ENCODE peak calls at places on chromosomes 4 and X, in five cellular contexts. N, H, V, J and Y are unnamed samples.

GRCh38 chr4:38099020-38099600 is 138.9 kb downstream of the PTTG2 start:
- DNase-seq in J (no peak), V (no peak), N (no peak), H (peak; percentile 12), Y (no peak)

GRCh38 chr4:2948895-2949781 is 14.1 kb downstream of the NOP14 start:
- DNase-seq in H (peak; percentile 19), V (peak; percentile 61), J (no peak), N (no peak), Y (peak; percentile 40)

GRCh38 chrX:24216827-24217226 is 67.3 kb downstream of the ZFX start:
- DNase-seq in J (no peak), V (no peak), N (no peak), H (no peak), Y (no peak)

GRCh38 chr4:183261953-183262775 is 57.9 kb downstream of the CLDN22 start:
- DNase-seq in H (peak; percentile 74), J (peak; percentile 62), N (peak; percentile 33), V (peak; percentile 91), Y (peak; percentile 68)

GRCh38 chrX:41906515-41907165 is 16.7 kb downstream of the CASK start:
- DNase-seq in J (no peak), H (peak; percentile 28), N (no peak), V (no peak), Y (peak; percentile 67)

GRCh38 chr4:16472537-16472936 is 246.3 kb upstream of the TAPT1 start:
- DNase-seq in V (no peak), N (no peak), H (no peak), J (no peak), Y (peak; percentile 43)

GRCh38 chr4:17515724-17516407 is 901 bp downstream of the CLRN2 start:
- DNase-seq in H (no peak), J (no peak), N (no peak), V (no peak), Y (no peak)

GRCh38 chr4:3514806-3515421 is 17.3 kb downstream of the LRPAP1 start:
- DNase-seq in N (no peak), V (no peak), H (no peak), J (peak; percentile 22), Y (no peak)

GRCh38 chrX:1727531-1728027 is 112.7 kb downstream of the ASMT start:
- DNase-seq in J (no peak), N (no peak), V (peak; percentile 41), H (no peak), Y (peak; percentile 39)

GRCh38 chr4:86579941-86580340 is 14.2 kb upstream of the PTPN13 start:
- DNase-seq in H (no peak), N (no peak), J (no peak), V (no peak), Y (no peak)

GRCh38 chr4:187128971-187129370 is 405.3 kb upstream of the FAT1 start:
- DNase-seq in H (no peak), V (no peak), N (peak; percentile 82), J (no peak), Y (peak; percentile 95)
- H3K4me3 ChIP-seq in H (no peak overlapping the region), V (no peak overlapping the region), N (peak overlapping the region; percentile 27), J (no peak overlapping the region), Y (no peak overlapping the region)

GRCh38 chr4:54228064-54228527 is 997 bp upstream of the PDGFRA start:
- DNase-seq in N (no peak), J (peak; percentile 80), H (no peak), V (peak; percentile 73), Y (peak; percentile 46)

GRCh38 chr4:54228563-54229501 is at the start of gene PDGFRA:
- DNase-seq in J (peak; percentile 66), N (no peak), H (no peak), V (peak; percentile 58), Y (no peak)

GRCh38 chr4:54231419-54232150 is 2.5 kb downstream of the PDGFRA start:
- DNase-seq in H (no peak), V (peak; percentile 48), N (no peak), J (peak; percentile 76), Y (no peak)

GRCh38 chr4:54230479-54231418 is 1.7 kb downstream of the PDGFRA start:
- DNase-seq in J (peak; percentile 54), N (no peak), V (peak; percentile 31), H (no peak), Y (no peak)

GRCh38 chr4:54229631-54230478 is 762 bp downstream of the PDGFRA start:
- DNase-seq in J (no peak), V (no peak), H (no peak), N (no peak), Y (no peak)
- TF ChIP-seq CTCF in J (no peak), V (no peak), H (no peak), N (no peak), Y (no peak)

DNA sequence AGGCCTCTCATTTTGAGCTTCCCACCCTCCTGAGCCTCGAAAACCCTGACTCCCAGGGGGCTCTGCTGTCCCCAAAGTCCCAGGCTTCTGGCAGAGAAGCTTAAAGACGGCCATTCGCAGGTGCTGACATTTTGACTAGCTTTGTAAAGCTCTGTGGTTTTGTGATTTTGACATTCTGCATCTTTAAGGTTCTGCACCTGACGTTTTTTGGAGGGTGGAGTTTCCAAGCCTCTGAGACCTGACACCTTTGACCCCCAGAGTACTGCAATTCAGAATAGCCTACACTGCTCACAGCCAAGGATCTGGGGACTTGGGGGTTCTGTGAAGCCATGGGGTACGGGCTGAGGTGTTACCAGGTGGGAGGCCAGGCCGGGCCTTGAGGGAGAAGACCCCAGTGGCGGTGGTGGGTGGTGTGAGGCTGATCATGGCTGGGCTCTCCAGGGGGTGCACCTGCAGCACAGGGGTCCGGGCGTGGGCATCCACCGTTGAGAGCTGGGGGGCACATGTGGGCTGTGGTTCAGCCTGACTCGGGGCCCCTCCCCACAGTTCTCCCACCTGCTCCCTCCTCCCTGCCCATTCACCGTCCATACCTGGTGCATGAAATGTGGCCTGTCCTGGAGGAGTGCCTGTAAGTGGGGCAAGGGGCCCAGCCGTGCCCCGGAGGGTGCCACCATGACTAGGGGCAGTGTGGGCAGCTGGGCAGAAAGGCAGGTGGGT is 7.3 kb downstream of the FOXP3 start:
- DNase-seq in N (no peak), V (no peak), H (no peak), J (no peak), Y (no peak)
- H3K27me3 ChIP-seq in N (no peaks in the 10 kb centered on the region), V (peaks cover 4% of the 10 kb centered on the region), H (no peaks in the 10 kb centered on the region), J (no peaks in the 10 kb centered on the region), Y (no peaks in the 10 kb centered on the region)

DNA sequence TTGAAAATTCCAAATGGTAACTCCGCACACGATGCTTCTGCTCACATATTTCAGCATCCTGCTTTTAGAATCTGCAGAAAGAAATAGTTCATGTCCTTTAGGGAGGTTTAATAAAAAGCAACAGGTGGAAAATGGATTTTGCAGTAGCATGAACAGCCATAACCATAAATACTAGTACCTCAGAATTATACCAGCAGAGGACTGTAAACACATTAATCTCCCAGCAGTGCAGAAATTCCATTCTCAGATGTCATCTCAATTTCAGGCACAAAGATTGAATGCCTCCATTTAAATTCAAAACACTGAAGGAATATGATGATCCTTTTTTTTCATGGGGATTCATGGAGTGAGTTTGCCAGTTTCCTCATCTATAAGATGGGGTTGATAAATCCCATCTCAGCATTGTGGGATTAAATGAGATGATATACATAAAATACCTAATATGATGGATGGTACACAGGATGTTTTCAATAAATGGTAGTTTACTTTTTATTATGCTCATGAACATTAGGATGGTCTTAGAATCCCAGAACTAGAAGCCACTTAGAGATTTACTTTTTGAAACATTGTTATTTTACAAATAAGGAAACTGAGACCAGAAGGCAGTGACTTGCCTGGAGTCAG is 578 bp upstream of the LIMCH1 start:
- DNase-seq in V (no peak), H (no peak), N (no peak), J (no peak), Y (no peak)
- H3K4me3 ChIP-seq in V (no peak overlapping the region), H (no peak overlapping the region), N (no peak overlapping the region), J (peak overlapping the region; percentile 60), Y (no peak overlapping the region)

GRCh38 chr4:83331959-83332358 is 2.7 kb downstream of the HPSE start:
- DNase-seq in N (no peak), J (no peak), V (no peak), H (no peak), Y (no peak)

GRCh38 chr4:83326546-83326945 is 8.1 kb downstream of the HPSE start:
- DNase-seq in V (no peak), H (no peak), J (no peak), N (no peak), Y (no peak)

GRCh38 chr4:83329521-83330105 is 5.0 kb downstream of the HPSE start:
- DNase-seq in N (no peak), J (no peak), H (peak; percentile 63), V (no peak), Y (peak; percentile 82)

GRCh38 chr4:83323136-83323535 is 11.5 kb downstream of the HPSE start:
- DNase-seq in N (no peak), J (no peak), V (no peak), H (no peak), Y (no peak)

DNA sequence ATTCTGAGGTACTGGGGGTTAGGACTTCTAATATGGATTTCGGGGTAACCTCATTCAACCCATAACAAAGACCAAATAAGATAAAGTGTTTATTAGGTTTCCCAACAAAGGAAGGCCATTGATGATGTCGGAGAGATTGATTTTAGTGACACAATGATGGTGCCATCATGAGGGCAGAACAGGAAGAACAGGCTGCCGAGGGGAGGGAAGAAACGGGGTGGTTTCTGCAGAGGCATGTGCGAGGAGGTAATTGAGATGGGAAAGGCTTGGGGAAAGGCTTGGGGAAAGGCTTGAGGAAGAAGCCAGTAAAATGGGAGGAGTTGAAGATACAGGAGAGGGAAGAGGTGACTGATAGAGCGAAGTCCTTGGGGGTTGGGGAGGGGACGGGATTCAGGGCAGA is 6.2 kb downstream of the HPSE start:
- DNase-seq in N (no peak), V (no peak), H (peak; percentile 15), J (no peak), Y (no peak)
- TF ChIP-seq CTCF in N (peak; percentile 29), V (no peak), H (no peak), J (no peak), Y (no peak)

GRCh38 chr4:6242271-6243029 is 27.2 kb upstream of the WFS1 start:
- DNase-seq in J (no peak), N (no peak), H (no peak), V (no peak), Y (no peak)

GRCh38 chr4:6241062-6241845 is 28.4 kb upstream of the WFS1 start:
- DNase-seq in J (no peak), H (no peak), N (no peak), V (no peak), Y (no peak)

GRCh38 chr4:6236816-6237390 is 32.7 kb upstream of the WFS1 start:
- DNase-seq in N (no peak), V (no peak), H (no peak), J (no peak), Y (no peak)

GRCh38 chr4:6239968-6240367 is 29.7 kb upstream of the WFS1 start:
- DNase-seq in N (no peak), H (no peak), V (no peak), J (no peak), Y (no peak)

GRCh38 chr4:6239486-6239885 is 30.2 kb upstream of the WFS1 start:
- DNase-seq in J (no peak), N (no peak), H (no peak), V (no peak), Y (no peak)
- H3K27me3 ChIP-seq in J (peaks cover 86% of the 10 kb centered on the region), N (no peaks in the 10 kb centered on the region), H (no peaks in the 10 kb centered on the region), V (no peaks in the 10 kb centered on the region), Y (no peaks in the 10 kb centered on the region)